ENCODE peak calls at places on chromosomes 13 and 19, in eight cellular contexts. H is CD8-positive, alpha-beta T cell; C is CD4-positive, alpha-beta T cell; N is heart left ventricle; K is transverse colon; Y is dorsolateral prefrontal cortex; U is heart right ventricle; G is PC-9. B is an unnamed sample.

GRCh38 chr13:101453784-101454201 is 1.3 kb downstream of the ITGBL1 start:
- DNase-seq in N (peak; percentile 35), C (no peak), G (peak; percentile 94), Y (no peak), K (peak; percentile 9), H (no peak), U (peak; percentile 14), B (no peak)

GRCh38 chr19:42282810-42283247 is 13.8 kb downstream of the CIC start:
- DNase-seq in K (no peak), H (no peak), N (no peak), U (no peak), Y (no peak), C (no peak), G (no peak), B (no peak)

GRCh38 chr13:28568286-28568685 is 73.4 kb upstream of the FLT1 start:
- DNase-seq in G (no peak), K (peak; percentile 36), U (peak; percentile 77), N (peak; percentile 90), Y (peak; percentile 76), H (no peak), C (no peak), B (peak; percentile 16)

GRCh38 chr13:53013113-53013512 is 15.5 kb upstream of the OLFM4 start:
- DNase-seq in K (no peak), U (no peak), G (no peak), Y (no peak), N (no peak), C (no peak), H (no peak), B (no peak)

GRCh38 chr19:34353546-34353945 is 11.4 kb upstream of the GPI start:
- DNase-seq in N (no peak), U (no peak), C (no peak), K (no peak), H (no peak), Y (no peak), G (no peak), B (no peak)

GRCh38 chr13:31068119-31068423 is 93.6 kb downstream of the HSPH1 start:
- DNase-seq in N (no peak), Y (no peak), G (no peak), H (no peak), U (no peak), K (no peak), C (no peak), B (no peak)

GRCh38 chr19:58325623-58326022 is 1.2 kb upstream of the ZSCAN22 start:
- DNase-seq in K (no peak), G (no peak), N (no peak), Y (no peak), H (no peak), U (no peak), C (no peak), B (no peak)

GRCh38 chr13:79481685-79482052 is 714 bp downstream of the NDFIP2 start:
- DNase-seq in G (peak; percentile 38), N (no peak), H (no peak), C (peak; percentile 2), Y (no peak), U (no peak), K (peak; percentile 44), B (peak; percentile 43)

GRCh38 chr19:3699071-3699740 is 1.1 kb downstream of the PIP5K1C start:
- DNase-seq in H (no peak), G (no peak), C (no peak), Y (peak; percentile 38), N (peak; percentile 67), U (peak; percentile 49), K (peak; percentile 50), B (no peak)

GRCh38 chr13:106561551-106562170 is 6.3 kb downstream of the ARGLU1 start:
- DNase-seq in K (no peak), U (no peak), Y (no peak), G (no peak), C (no peak), H (no peak), N (peak; percentile 32), B (no peak)

GRCh38 chr13:79874396-79875360 is 393.7 kb downstream of the NDFIP2 start:
- DNase-seq in N (no peak), H (no peak), G (no peak), C (no peak), K (no peak), U (no peak), Y (peak; percentile 36), B (no peak)

GRCh38 chr13:27125357-27126282 is 46.0 kb downstream of the USP12 start:
- DNase-seq in G (no peak), K (no peak), N (no peak), U (no peak), Y (no peak), C (no peak), H (no peak), B (no peak)

GRCh38 chr19:42293539-42293938 is 8.4 kb upstream of the PRR19 start:
- DNase-seq in H (no peak), K (no peak), N (no peak), U (no peak), Y (no peak), G (no peak), C (no peak), B (no peak)

GRCh38 chr13:47310376-47310775 is 413.5 kb upstream of the HTR2A start:
- DNase-seq in K (no peak), Y (no peak), U (no peak), H (no peak), C (no peak), N (no peak), G (no peak), B (no peak)

GRCh38 chr13:102021777-102022176 is 380.1 kb downstream of the FGF14 start:
- DNase-seq in Y (no peak), K (no peak), G (no peak), H (no peak), U (no peak), N (no peak), C (no peak), B (no peak)

GRCh38 chr19:48569814-48570213 is 17.8 kb downstream of the SULT2B1 start:
- DNase-seq in H (no peak), N (no peak), G (no peak), K (no peak), Y (no peak), C (no peak), U (no peak), B (no peak)

GRCh38 chr13:58620171-58620570 is 988.6 kb downstream of the PCDH17 start:
- DNase-seq in K (no peak), C (no peak), U (no peak), H (no peak), N (no peak), Y (no peak), G (no peak), B (no peak)

GRCh38 chr13:113904411-113904810 is 40.5 kb upstream of the GAS6 start:
- DNase-seq in Y (peak; percentile 60), H (no peak), C (no peak), K (peak; percentile 42), U (peak; percentile 68), N (peak; percentile 76), G (no peak), B (no peak)

GRCh38 chr13:113907637-113908617 is 44.1 kb upstream of the GAS6 start:
- DNase-seq in H (no peak), N (no peak), C (no peak), K (peak; percentile 36), G (no peak), U (no peak), Y (no peak), B (no peak)

GRCh38 chr13:113905942-113906341 is 42.1 kb upstream of the GAS6 start:
- DNase-seq in H (no peak), Y (no peak), C (no peak), U (no peak), G (no peak), N (no peak), K (no peak), B (no peak)

GRCh38 chr13:113905018-113905417 is 41.1 kb upstream of the GAS6 start:
- DNase-seq in H (no peak), C (no peak), N (no peak), G (no peak), U (no peak), Y (no peak), K (no peak), B (no peak)

GRCh38 chr13:113906566-113906965 is 42.7 kb upstream of the GAS6 start:
- DNase-seq in Y (no peak), U (no peak), H (no peak), C (no peak), N (no peak), K (no peak), G (no peak), B (no peak)
- H3K27ac ChIP-seq in Y (no peak overlapping the region), U (no peak overlapping the region), H (no peak overlapping the region), C (no peak overlapping the region), N (no peak overlapping the region), K (no peak overlapping the region), G (no peak overlapping the region), B (no peak overlapping the region)

DNA sequence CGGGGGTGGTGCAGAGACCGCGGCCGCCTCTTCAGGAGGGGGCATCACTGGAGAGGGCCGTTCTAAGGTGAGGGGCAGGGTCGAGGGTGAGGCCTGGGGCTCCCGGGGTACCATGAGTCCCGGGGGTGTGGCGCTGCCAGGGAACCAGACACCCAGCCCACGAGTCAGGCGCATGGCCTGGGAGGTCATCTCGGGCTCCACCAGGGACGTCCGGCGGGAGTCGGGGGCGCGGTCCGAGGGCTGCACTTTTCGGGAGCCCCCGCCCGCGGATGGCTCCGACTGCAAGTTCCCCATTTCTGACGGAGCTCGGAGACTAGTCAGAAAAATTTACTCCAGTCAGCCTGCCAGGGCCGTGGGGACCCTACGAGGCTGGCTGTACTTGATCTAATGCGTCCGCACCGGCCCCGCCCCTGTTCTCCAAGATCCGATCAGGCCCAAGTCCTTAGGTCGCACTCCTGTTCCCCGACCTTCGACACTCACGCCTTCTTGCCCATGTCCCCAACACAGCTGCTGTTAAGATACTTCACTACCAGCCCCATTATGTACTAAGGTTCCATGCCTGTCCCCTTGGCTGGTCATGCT is 775 bp downstream of the GGN start:
- DNase-seq in Y (no peak), K (no peak), G (no peak), C (no peak), N (peak; percentile 43), H (no peak), U (peak; percentile 28), B (no peak)
- H3K27ac ChIP-seq in Y (no peak overlapping the region), K (no peak overlapping the region), G (no peak overlapping the region), C (no peak overlapping the region), N (no peak overlapping the region), H (no peak overlapping the region), U (peak overlapping the region; percentile 43), B (no peak overlapping the region)

GRCh38 chr19:39030854-39031367 is 1.4 kb downstream of the FBXO27 start:
- DNase-seq in G (no peak), U (no peak), H (no peak), K (no peak), C (no peak), Y (no peak), N (no peak), B (no peak)
- H3K27ac ChIP-seq in G (peak overlapping the region; percentile 76), U (peak overlapping the region; percentile 69), H (no peak overlapping the region), K (no peak overlapping the region), C (no peak overlapping the region), Y (peak overlapping the region; percentile 90), N (peak overlapping the region; percentile 70), B (no peak overlapping the region)

DNA sequence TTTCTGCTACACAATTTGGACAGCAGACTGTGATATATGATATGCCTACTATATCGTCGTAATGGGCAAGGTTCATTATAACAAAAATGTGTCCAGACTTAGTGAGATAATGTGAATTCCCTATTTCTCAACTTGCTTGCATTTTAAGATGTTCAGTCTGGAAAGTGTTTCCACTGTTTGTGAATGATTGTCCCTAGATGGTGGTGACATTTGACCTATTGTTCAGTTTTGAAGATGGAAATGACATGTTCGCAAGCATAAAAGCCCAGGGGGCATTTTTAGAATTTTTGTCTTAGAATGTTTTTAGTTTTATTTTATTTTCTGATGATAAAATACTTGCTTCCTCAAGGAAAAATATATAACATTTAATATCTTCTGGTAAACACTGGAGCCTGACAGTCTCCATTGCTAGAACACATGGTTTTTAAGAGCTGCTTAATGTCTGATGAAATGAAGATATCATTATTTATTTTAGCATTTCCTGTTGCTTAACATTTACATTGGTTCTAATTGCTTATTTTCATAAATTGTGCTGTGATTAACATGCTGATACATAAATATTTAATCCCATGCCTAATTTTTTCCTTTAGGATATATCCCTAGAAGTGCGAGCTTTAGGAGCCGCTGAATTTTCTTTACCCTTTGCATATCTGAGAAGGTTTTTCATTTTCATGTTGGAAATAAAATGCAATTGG is 27.1 kb downstream of the MBNL2 start:
- DNase-seq in H (no peak), N (no peak), U (no peak), K (no peak), G (no peak), C (no peak), Y (no peak), B (no peak)
- H3K27ac ChIP-seq in H (no peak overlapping the region), N (peak overlapping the region; percentile 62), U (peak overlapping the region; percentile 45), K (peak overlapping the region; percentile 73), G (peak overlapping the region; percentile 20), C (no peak overlapping the region), Y (peak overlapping the region; percentile 95), B (no peak overlapping the region)